ENCODE peak calls at places on chromosomes 3 and 15, in ten cellular contexts. D is NCI-H1417; N is HT-29; T is neuronal stem cell; F is aorta; I is endothelial cell; E is CD8-positive, alpha-beta memory T cell; J is amniotic stem cell; S is kidney tubule cell; H is GF-D8. Y is an unnamed sample.

GRCh38 chr15:48028712-48029111 is 92.1 kb upstream of the SLC24A5 start:
- DNase-seq in D (no peak), N (no peak), T (no peak), F (no peak), I (no peak), E (no peak), J (no peak), S (no peak), H (no peak), Y (no peak)

GRCh38 chr3:194205675-194206133 is 69.8 kb downstream of the HES1 start:
- DNase-seq in D (peak; percentile 85), N (peak; percentile 46), T (no peak), F (no peak), I (peak; percentile 44), E (no peak), J (no peak), S (no peak), H (peak; percentile 70), Y (peak; percentile 57)

GRCh38 chr15:61421938-61422337 is 192.8 kb upstream of the RORA start:
- DNase-seq in D (no peak), N (no peak), T (no peak), F (no peak), I (no peak), E (no peak), J (no peak), S (no peak), H (no peak), Y (no peak)

GRCh38 chr15:67578020-67578600 is 35.6 kb downstream of the MAP2K5 start:
- DNase-seq in D (no peak), N (no peak), T (no peak), F (no peak), I (no peak), E (no peak), J (no peak), S (peak; percentile 25), H (no peak), Y (no peak)

GRCh38 chr3:22585504-22585903 is 617.6 kb upstream of the UBE2E2 start:
- DNase-seq in D (no peak), N (no peak), T (no peak), F (no peak), I (no peak), E (no peak), J (no peak), S (peak; percentile 77), H (no peak), Y (peak; percentile 69)

GRCh38 chr3:55486857-55487375 is at the start of gene WNT5A:
- DNase-seq in D (no peak), N (no peak), T (peak; percentile 51), F (no peak), I (peak; percentile 55), E (no peak), J (no peak), S (peak; percentile 59), H (no peak), Y (peak; percentile 56)

GRCh38 chr3:53045107-53045783 is 628 bp downstream of the SFMBT1 start:
- DNase-seq in D (peak; percentile 35), N (peak; percentile 49), T (peak; percentile 54), F (peak; percentile 70), I (peak; percentile 47), E (peak; percentile 53), J (peak; percentile 42), S (peak; percentile 71), H (peak; percentile 26), Y (peak; percentile 64)

GRCh38 chr3:42068303-42069088 is 22.7 kb upstream of the TRAK1 start:
- DNase-seq in D (no peak), N (no peak), T (no peak), F (no peak), I (no peak), E (no peak), J (no peak), S (no peak), H (no peak), Y (no peak)

GRCh38 chr3:58013099-58013498 is 4.9 kb downstream of the FLNB start:
- DNase-seq in D (no peak), N (no peak), T (no peak), F (no peak), I (no peak), E (no peak), J (no peak), S (no peak), H (no peak), Y (no peak)

Y was measured in PC-3.